ENCODE peak calls at places on chromosome 12, in six cellular contexts. O is NCI-H1105, T is epithelial cell of proximal tubule, P is fibroblast of lung, D is midbrain, R is dermis microvascular lymphatic vessel endothelial cell. L is an unnamed sample.
A peak's percentile ranks its signal among the peaks of the same experiment; 100 is the strongest.

GRCh38 chr12:132761911-132762583 is 415 bp upstream of the ANKLE2 start:
- DNase-seq in R (peak; percentile 52), P (peak; percentile 89), O (peak; percentile 82), D (peak; percentile 82), T (peak; percentile 19), L (peak; percentile 55)

GRCh38 chr12:10405294-10405693 is 4.3 kb downstream of the KLRC4 start:
- DNase-seq in T (no peak), R (no peak), P (no peak), O (no peak), D (no peak), L (no peak)

GRCh38 chr12:70948976-70949336 is 28.4 kb upstream of the PTPRR start:
- DNase-seq in O (no peak), P (peak; percentile 8), R (no peak), D (no peak), T (no peak), L (no peak)

GRCh38 chr12:4562034-4562657 is at the start of gene DYRK4:
- DNase-seq in T (no peak), P (peak; percentile 77), D (peak; percentile 68), O (peak; percentile 42), R (no peak), L (peak; percentile 65)

GRCh38 chr12:111401167-111401605 is 4.5 kb upstream of the SH2B3 start:
- DNase-seq in P (no peak), R (no peak), T (no peak), D (no peak), O (no peak), L (no peak)

GRCh38 chr12:101372431-101372830 is 35.1 kb downstream of the ARL1 start:
- DNase-seq in O (no peak), T (no peak), P (no peak), R (no peak), D (no peak), L (no peak)

GRCh38 chr12:77010637-77011548 is 54.5 kb downstream of the E2F7 start:
- DNase-seq in D (peak; percentile 72), P (peak; percentile 88), T (no peak), R (peak; percentile 27), O (peak; percentile 71), L (peak; percentile 74)

GRCh38 chr12:109879332-109880048 is 851 bp downstream of the GLTP start:
- DNase-seq in D (peak; percentile 45), P (no peak), R (no peak), O (no peak), T (no peak), L (no peak)

GRCh38 chr12:21891763-21892217 is 49.4 kb downstream of the ABCC9 start:
- DNase-seq in D (peak; percentile 43), T (no peak), R (no peak), P (peak; percentile 38), O (no peak), L (no peak)

GRCh38 chr12:132428872-132429121 is 61.2 kb upstream of the FBRSL1 start:
- DNase-seq in O (no peak), P (no peak), R (no peak), T (no peak), D (no peak), L (no peak)

GRCh38 chr12:6425588-6426531 is 18.9 kb upstream of the CD27 start:
- DNase-seq in O (no peak), T (peak; percentile 16), R (no peak), P (no peak), D (peak; percentile 8), L (no peak)

GRCh38 chr12:94731733-94732360 is 81.5 kb upstream of the TMCC3 start:
- DNase-seq in P (no peak), O (no peak), T (no peak), R (no peak), D (no peak), L (no peak)

GRCh38 chr12:105204916-105205315 is 31.1 kb downstream of the APPL2 start:
- DNase-seq in T (peak; percentile 16), R (peak; percentile 50), P (no peak), O (no peak), D (no peak), L (peak; percentile 48)

GRCh38 chr12:122979908-122980191 is 631 bp upstream of the ARL6IP4 start:
- DNase-seq in R (no peak), O (no peak), P (no peak), T (no peak), D (no peak), L (no peak)

GRCh38 chr12:92603741-92604432 is 98.9 kb upstream of the PLEKHG7 start:
- DNase-seq in T (no peak), D (no peak), P (no peak), O (no peak), R (no peak), L (peak; percentile 11)

GRCh38 chr12:93154753-93155475 is 222.8 kb upstream of the NUDT4 start:
- DNase-seq in D (no peak), R (no peak), O (no peak), T (no peak), P (no peak), L (no peak)

GRCh38 chr12:92134638-92135274 is 10.9 kb downstream of the BTG1 start:
- DNase-seq in P (peak; percentile 86), D (no peak), R (no peak), O (no peak), T (no peak), L (no peak)

GRCh38 chr12:65510584-65511050 is 232.1 kb downstream of the MSRB3 start:
- DNase-seq in T (no peak), O (no peak), P (peak; percentile 70), D (peak; percentile 23), R (peak; percentile 66), L (no peak)

GRCh38 chr12:125861299-125862281 is 796.4 kb downstream of the AACS start:
- DNase-seq in R (no peak), O (no peak), T (no peak), P (no peak), D (no peak), L (no peak)

GRCh38 chr12:66188584-66189475 is at the start of gene IRAK3:
- DNase-seq in R (peak; percentile 65), D (no peak), T (no peak), O (no peak), P (peak; percentile 72), L (no peak)

GRCh38 chr12:54560374-54560858 is 11.0 kb downstream of the PDE1B start:
- DNase-seq in R (peak; percentile 4), T (no peak), P (peak; percentile 63), D (peak; percentile 93), O (no peak), L (peak; percentile 68)

GRCh38 chr12:92759634-92760268 is 57.0 kb downstream of the PLEKHG7 start:
- DNase-seq in D (no peak), T (peak; percentile 52), O (no peak), P (peak; percentile 93), R (no peak), L (peak; percentile 97)

L was measured in brain microvascular endothelial cell.